ENCODE peak calls at places on chromosomes 12 and 14, in six cellular contexts. X is pancreas, S is adrenal gland, O is PC-3, Y is uterus, V is psoas muscle. Q is an unnamed sample.
A peak's percentile ranks its signal among the peaks of the same experiment; 100 is the strongest.

GRCh38 chr14:32078030-32078793 is 1.1 kb downstream of the ARHGAP5 start:
- DNase-seq in X (no peak), S (peak; percentile 35), O (peak; percentile 39), Y (peak; percentile 29), V (peak; percentile 26), Q (no peak)

GRCh38 chr12:7091660-7092228 is 501 bp downstream of the C1R start:
- DNase-seq in X (no peak), S (peak; percentile 62), O (no peak), Y (peak; percentile 62), V (peak; percentile 70), Q (no peak)

GRCh38 chr12:27094726-27095125 is 12.3 kb upstream of the C12orf71 start:
- DNase-seq in X (no peak), S (no peak), O (no peak), Y (no peak), V (no peak), Q (no peak)

GRCh38 chr12:4538207-4539160 is at the start of gene RAD51AP1:
- DNase-seq in X (peak; percentile 98), S (peak; percentile 95), O (peak; percentile 90), Y (peak; percentile 92), V (peak; percentile 95), Q (peak; percentile 96)

GRCh38 chr14:68544150-68544892 is 248.5 kb downstream of the ZFP36L1 start:
- DNase-seq in X (no peak), S (peak; percentile 69), O (peak; percentile 23), Y (peak; percentile 97), V (peak; percentile 66), Q (no peak)

GRCh38 chr14:36317650-36318049 is 2.8 kb downstream of the MBIP start:
- DNase-seq in X (no peak), S (no peak), O (peak; percentile 82), Y (no peak), V (no peak), Q (no peak)

GRCh38 chr14:21084396-21084795 is 14.1 kb downstream of the ZNF219 start:
- DNase-seq in X (no peak), S (no peak), O (no peak), Y (no peak), V (no peak), Q (no peak)

GRCh38 chr14:96285667-96286066 is 29.7 kb downstream of the BDKRB1 start:
- DNase-seq in X (no peak), S (peak; percentile 33), O (no peak), Y (peak; percentile 43), V (no peak), Q (no peak)

GRCh38 chr12:99390707-99391106 is 256.8 kb upstream of the GARIN6 start:
- DNase-seq in X (peak; percentile 38), S (peak; percentile 11), O (peak; percentile 56), Y (no peak), V (peak; percentile 7), Q (no peak)

GRCh38 chr14:36655963-36656768 is 5.5 kb upstream of the PAX9 start:
- DNase-seq in X (peak; percentile 70), S (no peak), O (peak; percentile 77), Y (no peak), V (no peak), Q (no peak)

GRCh38 chr14:60723218-60724079 is 702 bp downstream of the SIX4 start:
- DNase-seq in X (peak; percentile 83), S (peak; percentile 50), O (peak; percentile 67), Y (peak; percentile 27), V (peak; percentile 49), Q (peak; percentile 59)

GRCh38 chr14:50778757-50779483 is 52.0 kb downstream of the NIN start:
- DNase-seq in X (no peak), S (no peak), O (no peak), Y (no peak), V (no peak), Q (no peak)

GRCh38 chr14:96247031-96247430 is 9.0 kb upstream of the BDKRB1 start:
- DNase-seq in X (no peak), S (no peak), O (no peak), Y (no peak), V (no peak), Q (no peak)

GRCh38 chr14:73477618-73478266 is 13.0 kb upstream of the RIOX1 start:
- DNase-seq in X (no peak), S (no peak), O (no peak), Y (no peak), V (no peak), Q (no peak)

GRCh38 chr12:8906781-8907180 is 7.5 kb upstream of the PHC1 start:
- DNase-seq in X (no peak), S (no peak), O (no peak), Y (no peak), V (no peak), Q (no peak)

GRCh38 chr12:85755760-85756159 is 80.4 kb downstream of the RASSF9 start:
- DNase-seq in X (no peak), S (no peak), O (peak; percentile 16), Y (no peak), V (no peak), Q (no peak)

GRCh38 chr14:100528962-100529560 is 58.2 kb downstream of the BEGAIN start:
- DNase-seq in X (peak; percentile 52), S (no peak), O (no peak), Y (no peak), V (no peak), Q (no peak)

GRCh38 chr12:81257952-81258551 is 180.2 kb downstream of the ACSS3 start:
- DNase-seq in X (no peak), S (no peak), O (peak; percentile 66), Y (no peak), V (no peak), Q (no peak)

GRCh38 chr12:109440851-109441490 is 36.1 kb downstream of the KCTD10 start:
- DNase-seq in X (no peak), S (no peak), O (no peak), Y (no peak), V (no peak), Q (no peak)

GRCh38 chr14:88559852-88560251 is 3.0 kb upstream of the ZC3H14 start:
- DNase-seq in X (no peak), S (no peak), O (peak; percentile 63), Y (no peak), V (no peak), Q (no peak)

GRCh38 chr14:58297412-58297761 is 968 bp upstream of the ARID4A start:
- DNase-seq in X (no peak), S (no peak), O (no peak), Y (no peak), V (no peak), Q (no peak)

GRCh38 chr14:46325157-46325556 is 326.4 kb downstream of the RPL10L start:
- DNase-seq in X (peak; percentile 3), S (no peak), O (no peak), Y (no peak), V (no peak), Q (no peak)

GRCh38 chr12:86683568-86683991 is 427.4 kb upstream of the MGAT4C start:
- DNase-seq in X (no peak), S (no peak), O (no peak), Y (no peak), V (no peak), Q (no peak)

GRCh38 chr12:68559984-68560822 is 50.5 kb upstream of the RAP1B start:
- DNase-seq in X (no peak), S (no peak), O (no peak), Y (no peak), V (no peak), Q (no peak)

GRCh38 chr12:130713581-130713991 is 2.5 kb downstream of the RIMBP2 start:
- DNase-seq in X (peak; percentile 41), S (no peak), O (no peak), Y (peak; percentile 18), V (no peak), Q (no peak)

GRCh38 chr12:132563911-132564310 is 46.5 kb downstream of the LRCOL1 start:
- DNase-seq in X (no peak), S (no peak), O (no peak), Y (no peak), V (no peak), Q (no peak)

GRCh38 chr12:121299662-121300061 is 3.2 kb upstream of the CAMKK2 start:
- DNase-seq in X (no peak), S (no peak), O (no peak), Y (no peak), V (no peak), Q (no peak)

GRCh38 chr14:51546603-51547258 is 105.0 kb upstream of the FRMD6 start:
- DNase-seq in X (no peak), S (no peak), O (peak; percentile 33), Y (no peak), V (no peak), Q (no peak)

GRCh38 chr12:53012928-53013327 is 6.7 kb downstream of the EIF4B start:
- DNase-seq in X (no peak), S (no peak), O (no peak), Y (no peak), V (no peak), Q (no peak)

GRCh38 chr14:79404874-79405273 is 806.4 kb downstream of the DIO2 start:
- DNase-seq in X (no peak), S (no peak), O (no peak), Y (no peak), V (no peak), Q (no peak)

DNA sequence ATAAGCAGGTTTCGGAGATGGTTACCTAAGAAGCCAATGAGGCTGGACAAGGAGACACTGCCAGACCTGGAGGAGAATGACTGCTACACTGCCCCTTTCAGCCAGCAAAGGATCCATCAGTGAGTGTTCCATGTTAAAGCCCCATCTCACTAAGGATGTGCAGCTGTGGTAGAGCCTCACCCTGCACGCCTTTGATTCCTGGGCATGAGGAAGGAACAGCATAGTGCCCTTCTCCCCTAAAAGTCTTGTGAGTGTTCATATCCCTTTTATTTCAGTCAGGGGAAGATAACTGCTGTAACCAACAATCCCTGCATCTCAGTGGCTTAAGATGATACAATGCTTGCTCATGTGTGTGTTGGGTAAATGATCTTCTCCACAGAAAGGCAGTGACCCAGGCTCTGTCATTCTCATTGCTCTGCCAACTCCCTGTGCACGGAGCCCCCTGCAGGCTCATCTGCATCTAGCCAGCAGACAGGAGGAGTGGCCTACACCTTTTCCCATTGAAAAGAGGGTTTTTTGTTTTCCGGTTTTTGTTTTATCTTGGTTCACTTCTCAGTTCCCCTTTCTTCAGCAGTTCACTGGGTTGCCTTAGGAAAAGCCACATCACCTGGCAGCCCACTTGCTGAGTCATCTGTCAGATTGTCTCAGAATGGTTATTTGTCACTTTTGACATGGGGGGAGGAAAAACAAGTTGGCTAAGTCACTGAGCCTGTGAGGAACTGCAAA is 193.1 kb downstream of the ANO4 start:
- DNase-seq in X (no peak), S (peak; percentile 47), O (peak; percentile 66), Y (no peak), V (peak; percentile 11), Q (peak; percentile 37)
- TF ChIP-seq CTCF in X (no peak), S (no peak), O (peak; percentile 55), Y (no peak), V (no peak), Q (peak; percentile 51)

GRCh38 chr12:124718052-124718451 is 145.6 kb downstream of the SCARB1 start:
- DNase-seq in X (no peak), S (no peak), O (no peak), Y (no peak), V (no peak), Q (no peak)
- H3K36me3 ChIP-seq in X (no peaks in the 10 kb centered on the region), S (no peaks in the 10 kb centered on the region), O (no peaks in the 10 kb centered on the region), Y (no peaks in the 10 kb centered on the region), V (no peaks in the 10 kb centered on the region), Q (no peaks in the 10 kb centered on the region)

GRCh38 chr12:119644930-119645329 is 23.0 kb upstream of the PRKAB1 start:
- DNase-seq in X (no peak), S (no peak), O (no peak), Y (no peak), V (no peak), Q (no peak)

GRCh38 chr12:119645535-119646059 is 22.3 kb upstream of the PRKAB1 start:
- DNase-seq in X (no peak), S (no peak), O (no peak), Y (no peak), V (no peak), Q (no peak)

GRCh38 chr12:119642986-119643385 is 24.9 kb upstream of the PRKAB1 start:
- DNase-seq in X (no peak), S (no peak), O (no peak), Y (no peak), V (no peak), Q (no peak)
- TF ChIP-seq CTCF in X (no peak), S (peak; percentile 5), O (peak; percentile 65), Y (no peak), V (peak; percentile 21), Q (peak; percentile 52)

GRCh38 chr12:102051431-102051965 is 10.3 kb downstream of the WASHC3 start:
- DNase-seq in X (no peak), S (no peak), O (no peak), Y (no peak), V (no peak), Q (no peak)
- H3K36me3 ChIP-seq in X (no peaks in the 10 kb centered on the region), S (no peaks in the 10 kb centered on the region), O (no peaks in the 10 kb centered on the region), Y (no peaks in the 10 kb centered on the region), V (peaks cover 76% of the 10 kb centered on the region), Q (peaks cover 3% of the 10 kb centered on the region)